ENCODE peak calls at places on chromosomes 11 and 22, in four cellular contexts. F is cardiac muscle cell, L is cardiac fibroblast, U is mammary epithelial cell. X is an unnamed sample.

GRCh38 chr22:26573026-26573662 is 16.8 kb downstream of the TPST2 start:
- DNase-seq in F (peak), U (no peak), L (peak), X (no peak)

GRCh38 chr11:111427471-111427912 is 48.4 kb upstream of the POU2AF1 start:
- DNase-seq in L (no peak), U (peak), F (no peak), X (peak)

GRCh38 chr11:107705027-107705426 is 6.8 kb downstream of the SLN start:
- DNase-seq in F (peak), U (peak), L (peak), X (peak)

GRCh38 chr11:69540118-69541000 is 58.9 kb downstream of the LINC01488 start:
- DNase-seq in L (no peak), F (no peak), U (no peak), X (no peak)

GRCh38 chr11:130801287-130802146 is 114.8 kb downstream of the SNX19 start:
- DNase-seq in U (no peak), L (no peak), F (no peak), X (no peak)

GRCh38 chr11:17479284-17480214 is 2.9 kb upstream of the ABCC8 start:
- DNase-seq in L (peak), F (peak), U (peak), X (peak)

GRCh38 chr11:74689666-74690065 is 41.6 kb downstream of the CHRDL2 start:
- DNase-seq in U (peak), F (peak), L (peak), X (peak)

GRCh38 chr11:77300695-77301094 is 791 bp downstream of the GDPD4 start:
- DNase-seq in L (no peak), U (no peak), F (no peak), X (peak)

GRCh38 chr22:40101417-40102101 is 76.2 kb upstream of the TNRC6B start:
- DNase-seq in F (no peak), L (no peak), U (no peak), X (no peak)

GRCh38 chr11:13102575-13102840 is 93.4 kb downstream of the RASSF10 start:
- DNase-seq in F (no peak), L (no peak), U (no peak), X (no peak)

GRCh38 chr11:128691802-128692749 is 1.8 kb upstream of the FLI1 start:
- DNase-seq in L (peak), F (no peak), U (no peak), X (no peak)
- H3K4me3 ChIP-seq in L (peak), F (no peak), U (peak), X (peak)

DNA sequence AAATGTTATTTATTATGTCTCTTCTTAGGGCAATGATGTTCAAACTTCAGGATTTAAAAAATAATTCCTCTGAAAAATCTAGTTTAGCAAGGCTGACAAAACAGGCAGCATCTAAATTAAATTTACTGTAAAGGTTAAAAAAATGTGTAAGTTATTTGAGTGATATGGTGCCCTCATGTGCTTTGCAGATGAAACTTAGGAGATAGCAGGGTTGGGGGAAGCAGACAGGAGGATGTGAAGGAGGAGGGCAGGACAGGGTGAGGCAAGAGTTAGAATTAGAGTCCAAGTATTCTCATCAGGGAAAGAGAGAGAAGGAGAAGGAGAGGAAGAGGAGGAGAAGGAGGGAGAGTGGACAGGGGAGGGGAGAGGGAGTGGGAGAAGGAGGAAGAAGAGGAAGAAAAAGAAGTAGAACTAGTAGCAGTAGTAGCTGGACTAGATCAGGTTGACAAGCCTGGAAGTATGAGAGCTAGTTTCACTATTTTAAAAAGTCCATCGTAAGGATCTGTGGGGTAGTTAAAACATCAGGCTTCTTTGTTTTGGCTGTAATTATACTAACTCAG is 141.2 kb upstream of the SESN3 start:
- DNase-seq in U (no peak), F (no peak), L (no peak), X (no peak)
- TF ChIP-seq CTCF in U (no peak), F (no peak), L (no peak), X (no peak)

GRCh38 chr11:66970371-66970807 is 4.7 kb upstream of the C11orf86 start:
- DNase-seq in L (no peak), U (peak), F (no peak), X (peak)

GRCh38 chr11:66969584-66970205 is 5.4 kb upstream of the C11orf86 start:
- DNase-seq in L (peak), F (peak), U (no peak), X (no peak)

GRCh38 chr11:66967670-66968425 is 7.3 kb upstream of the C11orf86 start:
- DNase-seq in F (peak), L (peak), U (peak), X (peak)

GRCh38 chr11:66971483-66971882 is 3.6 kb upstream of the C11orf86 start:
- DNase-seq in F (no peak), L (peak), U (peak), X (no peak)

GRCh38 chr11:66970808-66971442 is 4.2 kb upstream of the C11orf86 start:
- DNase-seq in U (peak), F (peak), L (peak), X (peak)
- H3K4me3 ChIP-seq in U (no peak), F (no peak), L (no peak), X (no peak)

DNA sequence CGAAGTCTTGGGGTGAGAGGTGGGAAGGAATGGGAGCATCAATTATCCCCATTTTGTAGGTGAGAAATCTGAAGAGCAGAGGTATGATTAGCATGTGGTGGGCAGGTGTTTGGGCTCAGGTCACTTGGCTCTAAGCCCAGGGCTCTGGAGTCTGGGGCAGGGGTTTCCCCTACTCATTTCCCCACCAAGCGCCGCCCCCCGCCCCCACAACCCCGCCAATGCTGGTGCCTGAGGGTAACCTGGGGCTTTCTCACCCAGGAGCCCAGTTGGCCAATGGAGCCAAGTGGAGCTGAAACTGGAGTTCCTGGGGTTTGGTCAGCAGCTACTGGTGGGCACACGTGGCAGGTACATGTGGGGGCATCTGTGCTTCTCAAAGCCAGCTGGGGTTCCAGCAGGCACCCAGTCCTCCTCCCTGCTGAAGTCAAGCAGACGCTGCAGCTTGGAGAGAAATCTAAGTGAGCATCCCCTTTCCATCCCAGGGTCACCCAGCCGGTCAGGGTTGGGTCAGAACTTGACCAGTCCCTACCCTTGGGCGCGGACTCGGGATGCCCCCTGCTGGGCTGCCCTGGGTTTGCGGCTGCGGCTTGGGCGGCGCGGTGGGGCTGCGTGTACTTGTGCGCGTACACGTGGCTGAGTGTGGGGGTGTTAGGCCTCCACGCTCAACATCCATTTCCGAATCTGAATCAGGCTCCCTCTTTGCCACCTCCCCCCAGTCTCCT is 1.6 kb upstream of the CHRM1 start:
- DNase-seq in F (peak), L (no peak), U (no peak), X (no peak)
- TF ChIP-seq CTCF in F (peak), L (peak), U (peak), X (peak)

DNA sequence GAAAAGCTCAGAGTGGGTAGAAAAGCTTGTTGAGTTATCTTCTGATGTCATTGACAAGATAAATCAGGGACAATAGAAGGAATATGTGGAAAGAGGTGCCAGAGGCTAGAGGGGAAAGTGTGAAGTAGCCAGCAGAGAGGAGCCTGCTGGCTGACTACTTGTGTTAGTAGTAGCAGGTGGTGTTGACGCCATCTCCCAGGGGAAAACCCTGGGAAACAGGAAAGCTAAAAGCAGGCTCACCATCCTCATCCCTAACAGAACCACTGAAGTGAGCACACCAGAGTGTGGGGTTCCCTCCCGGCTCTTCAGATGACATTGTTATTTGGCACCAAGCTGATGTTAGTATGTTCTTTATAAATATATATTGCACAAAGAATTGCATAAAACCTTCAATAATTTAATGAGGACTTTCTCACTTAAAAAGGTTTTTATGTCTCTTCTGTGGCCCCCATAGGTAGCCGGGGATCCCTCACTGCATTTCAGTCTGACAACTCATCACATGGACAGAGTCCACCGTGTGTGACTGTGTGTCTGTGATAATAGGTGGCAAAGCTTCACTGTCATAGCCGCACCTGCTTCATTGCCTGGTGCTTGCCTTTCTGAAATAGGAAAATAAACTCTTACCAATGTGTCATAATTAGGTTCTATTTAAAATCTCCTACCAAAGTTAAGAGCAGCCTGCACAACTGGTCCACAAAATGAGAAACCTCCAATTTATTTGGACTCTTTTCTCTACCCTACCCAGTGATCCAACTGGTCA is 63.2 kb upstream of the TOP3B start:
- DNase-seq in F (no peak), U (no peak), L (no peak), X (no peak)
- H3K4me3 ChIP-seq in F (no peak), U (no peak), L (no peak), X (no peak)

DNA sequence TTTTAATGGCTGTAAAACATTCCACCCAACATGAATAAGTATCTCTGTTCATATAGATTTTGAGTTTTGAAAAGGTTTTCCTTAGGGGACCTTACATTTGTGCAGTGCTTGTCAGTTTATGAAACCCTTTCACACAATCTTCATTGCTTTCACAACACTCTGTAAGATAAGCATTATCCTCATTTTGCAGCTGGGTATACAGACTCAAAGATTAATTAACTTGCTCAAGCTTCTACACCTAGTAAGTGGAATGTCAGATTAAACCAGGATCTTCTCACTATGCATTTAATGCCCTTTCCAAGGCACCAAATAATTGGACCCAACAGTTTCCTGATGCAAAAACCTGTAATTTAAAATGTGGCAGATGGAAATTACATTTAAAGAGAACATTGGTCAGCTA is 11.6 kb upstream of the GAB2 start:
- DNase-seq in U (no peak), L (no peak), F (peak), X (no peak)
- TF ChIP-seq CTCF in U (no peak), L (no peak), F (no peak), X (no peak)

X was measured in bronchial epithelial cell.